ENCODE peak calls at places on chromosomes 16 and 17, in nine cellular contexts. S is heart left ventricle, K is pancreas, V is stomach, C is cardiac muscle cell, D is AG04450, X is neural crest cell, W is fibroblast of lung, L is right atrium auricular region. I is an unnamed sample.
A peak's percentile ranks its signal among the peaks of the same experiment; 100 is the strongest.

GRCh38 chr16:47571049-47571448 is 109.9 kb downstream of the PHKB start:
- DNase-seq in S (no peak), K (no peak), V (no peak), C (no peak), D (no peak), X (no peak), W (no peak), L (no peak), I (no peak)

GRCh38 chr17:71519285-71519684 is 601.5 kb upstream of the SOX9 start:
- DNase-seq in S (no peak), K (no peak), V (no peak), C (no peak), D (no peak), X (no peak), W (no peak), L (no peak), I (no peak)

GRCh38 chr16:23650674-23651073 is 9.4 kb downstream of the DCTN5 start:
- DNase-seq in S (no peak), K (no peak), V (no peak), C (no peak), D (no peak), X (no peak), W (no peak), L (no peak), I (no peak)

GRCh38 chr17:18258356-18259038 is at the start of gene FLII:
- DNase-seq in S (peak; percentile 79), K (peak; percentile 58), V (peak; percentile 61), C (peak; percentile 68), D (no peak), X (peak; percentile 46), W (peak; percentile 43), L (no peak), I (peak; percentile 59)

GRCh38 chr16:10970065-10970464 is 25.7 kb downstream of the CLEC16A start:
- DNase-seq in S (no peak), K (no peak), V (no peak), C (no peak), D (no peak), X (no peak), W (no peak), L (no peak), I (no peak)

GRCh38 chr17:73623247-73623646 is 21.0 kb downstream of the SDK2 start:
- DNase-seq in S (peak; percentile 10), K (no peak), V (no peak), C (no peak), D (no peak), X (no peak), W (no peak), L (no peak), I (no peak)

GRCh38 chr17:27960183-27960589 is 67.0 kb upstream of the LYRM9 start:
- DNase-seq in S (no peak), K (no peak), V (no peak), C (no peak), D (no peak), X (no peak), W (no peak), L (no peak), I (no peak)

GRCh38 chr16:35525979-35526590 is 2066.7 kb downstream of the TP53TG3F start:
- DNase-seq in S (no peak), K (no peak), V (no peak), C (no peak), D (no peak), X (no peak), W (no peak), L (no peak), I (no peak)

GRCh38 chr16:29900102-29900887 is at the start of gene ASPHD1:
- DNase-seq in S (peak; percentile 85), K (peak; percentile 84), V (peak; percentile 84), C (peak; percentile 88), D (peak; percentile 42), X (peak; percentile 49), W (peak; percentile 67), L (no peak), I (peak; percentile 83)

GRCh38 chr17:48577330-48577945 is 712 bp downstream of the HOXB4 start:
- DNase-seq in S (no peak), K (no peak), V (no peak), C (no peak), D (no peak), X (no peak), W (peak; percentile 79), L (no peak), I (no peak)

GRCh38 chr16:57145046-57145963 is 40.5 kb downstream of the PSME3IP1 start:
- DNase-seq in S (no peak), K (no peak), V (no peak), C (no peak), D (no peak), X (no peak), W (no peak), L (no peak), I (no peak)

GRCh38 chr16:4684763-4685162 is 8.6 kb upstream of the NUDT16L1 start:
- DNase-seq in S (peak; percentile 47), K (no peak), V (no peak), C (no peak), D (no peak), X (no peak), W (no peak), L (no peak), I (no peak)

GRCh38 chr17:1252203-1252608 is 18.0 kb upstream of the BHLHA9 start:
- DNase-seq in S (peak; percentile 69), K (no peak), V (no peak), C (no peak), D (no peak), X (no peak), W (no peak), L (no peak), I (no peak)

GRCh38 chr16:64718481-64718880 is 403.4 kb downstream of the CDH11 start:
- DNase-seq in S (no peak), K (no peak), V (no peak), C (no peak), D (no peak), X (no peak), W (no peak), L (no peak), I (no peak)
- TF ChIP-seq CTCF in S (no peak), K (no peak), V (no peak), C (no peak), D (no peak), X (no peak), W (no peak), L (no peak), I (no peak)

GRCh38 chr16:15466886-15467781 is 32.7 kb downstream of the BMERB1 start:
- DNase-seq in S (no peak), K (no peak), V (no peak), C (no peak), D (no peak), X (no peak), W (peak; percentile 42), L (no peak), I (no peak)
- TF ChIP-seq CTCF in S (no peak), K (no peak), V (peak; percentile 13), C (no peak), D (peak; percentile 41), X (no peak), W (no peak), L (no peak), I (no peak)

DNA sequence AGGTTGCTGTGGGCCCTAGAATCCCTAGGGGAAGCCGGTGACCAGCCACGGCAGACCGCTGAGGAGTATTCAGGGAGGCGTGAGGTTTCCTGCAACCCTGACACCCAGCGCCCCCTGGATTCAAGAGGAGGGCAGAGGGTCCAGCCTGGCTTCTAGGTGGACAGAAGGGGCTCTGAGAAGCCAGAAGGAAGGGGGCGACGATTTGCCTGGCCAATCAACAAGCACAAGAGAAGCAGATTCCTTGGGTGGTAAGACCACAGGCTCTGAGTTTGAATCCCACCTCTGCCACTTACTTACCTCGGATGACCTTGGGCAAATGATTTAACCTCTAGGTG is 10.4 kb upstream of the GINS2 start:
- DNase-seq in S (no peak), K (no peak), V (no peak), C (no peak), D (no peak), X (no peak), W (no peak), L (no peak), I (no peak)
- TF ChIP-seq CTCF in S (no peak), K (no peak), V (no peak), C (no peak), D (no peak), X (no peak), W (no peak), L (no peak), I (no peak)

DNA sequence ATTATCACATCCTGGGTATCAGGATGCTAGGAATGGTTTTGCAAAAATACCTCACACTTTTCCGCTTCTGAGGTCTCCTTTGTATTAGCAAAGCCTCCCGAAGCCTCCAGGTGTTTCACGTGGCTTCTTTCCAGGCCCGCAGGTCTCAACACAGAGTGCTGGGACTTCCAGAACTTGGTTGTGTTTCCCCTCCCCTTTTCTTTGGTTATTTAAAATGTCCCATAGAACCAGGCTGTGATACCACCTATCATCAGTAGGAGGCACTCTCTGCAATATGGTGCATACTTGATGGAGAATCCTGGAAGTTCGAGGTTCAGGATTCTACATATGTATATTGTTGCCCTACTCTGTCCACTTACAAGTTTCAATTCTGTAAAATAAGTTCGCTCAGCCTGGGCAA is 28.8 kb downstream of the ATP2C2 start:
- DNase-seq in S (no peak), K (no peak), V (no peak), C (no peak), D (no peak), X (no peak), W (no peak), L (no peak), I (no peak)
- TF ChIP-seq CTCF in S (no peak), K (no peak), V (no peak), C (peak; percentile 25), D (no peak), X (peak; percentile 51), W (no peak), L (no peak), I (peak; percentile 28)

GRCh38 chr17:75205037-75205792 is at the start of gene NUP85:
- DNase-seq in S (peak; percentile 97), K (peak; percentile 92), V (peak; percentile 92), C (peak; percentile 96), D (peak; percentile 79), X (peak; percentile 95), W (peak; percentile 94), L (peak; percentile 93), I (peak; percentile 97)
- TF ChIP-seq CTCF in S (no peak), K (no peak), V (no peak), C (no peak), D (no peak), X (no peak), W (no peak), L (no peak), I (no peak)

DNA sequence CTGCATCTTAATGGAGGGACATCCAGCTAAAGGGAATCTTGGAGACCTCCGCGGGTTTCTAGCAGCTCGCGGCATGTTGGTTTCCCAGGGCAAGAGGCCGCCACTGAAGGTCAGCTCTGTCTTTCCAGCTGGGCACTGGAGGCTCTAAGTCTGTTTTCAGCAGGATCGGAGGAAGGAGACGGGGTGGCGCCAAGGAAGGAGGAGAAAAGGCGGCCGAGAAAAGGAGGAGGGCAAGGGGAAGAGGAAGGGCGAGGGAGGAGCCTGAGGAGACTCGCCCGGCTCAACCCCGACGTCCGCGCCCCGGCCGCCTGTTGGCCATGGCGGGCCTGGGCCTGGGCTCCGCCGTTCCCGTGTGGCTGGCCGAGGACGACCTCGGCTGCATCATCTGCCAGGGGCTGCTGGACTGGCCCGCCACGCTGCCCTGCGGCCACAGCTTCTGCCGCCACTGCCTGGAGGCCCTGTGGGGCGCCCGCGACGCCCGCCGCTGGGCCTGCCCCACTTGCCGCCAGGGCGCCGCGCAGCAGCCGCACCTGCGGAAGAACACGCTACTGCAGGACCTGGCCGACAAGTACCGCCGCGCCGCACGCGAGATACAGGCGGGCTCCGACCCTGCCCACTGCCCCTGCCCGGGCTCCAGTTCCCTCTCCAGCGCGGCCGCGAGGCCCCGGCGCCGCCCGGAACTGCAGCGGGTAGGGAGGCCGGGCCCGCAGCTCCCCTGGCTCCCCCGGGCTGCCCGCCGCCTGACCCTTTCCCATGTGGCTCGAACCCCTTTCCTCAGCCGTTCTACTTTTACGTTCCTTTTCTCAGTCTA is at the start of gene RNF135:
- DNase-seq in S (peak; percentile 91), K (peak; percentile 75), V (peak; percentile 85), C (peak; percentile 40), D (peak; percentile 59), X (peak; percentile 63), W (peak; percentile 86), L (peak; percentile 85), I (peak; percentile 73)
- TF ChIP-seq CTCF in S (no peak), K (no peak), V (peak; percentile 31), C (no peak), D (peak; percentile 25), X (peak; percentile 54), W (no peak), L (peak; percentile 53), I (peak; percentile 34)